ENCODE peak calls at places on chromosomes 12 and 14, in five cellular contexts. Q is IMR-90; C is transverse colon; S is CD4-positive, alpha-beta memory T cell; J is left lung. T is an unnamed sample.

GRCh38 chr14:99320105-99320572 is 48.1 kb upstream of the BCL11B start:
- DNase-seq in Q (peak; percentile 8), C (peak; percentile 67), S (peak; percentile 61), J (peak; percentile 88), T (peak; percentile 77)

GRCh38 chr12:8894986-8895385 is 19.3 kb upstream of the PHC1 start:
- DNase-seq in Q (no peak), C (no peak), S (no peak), J (no peak), T (no peak)

GRCh38 chr12:6635856-6636521 is at the start of gene LPAR5:
- DNase-seq in Q (no peak), C (peak; percentile 91), S (no peak), J (no peak), T (peak; percentile 74)

GRCh38 chr14:33986804-33987203 is 35.9 kb upstream of the EGLN3 start:
- DNase-seq in Q (peak; percentile 84), C (no peak), S (no peak), J (no peak), T (no peak)

GRCh38 chr12:3261782-3262359 is 184.7 kb downstream of the TSPAN9 start:
- DNase-seq in Q (peak; percentile 28), C (no peak), S (no peak), J (peak; percentile 34), T (no peak)

GRCh38 chr14:101076451-101077220 is 173.1 kb upstream of the RTL1 start:
- DNase-seq in Q (no peak), C (no peak), S (no peak), J (peak; percentile 53), T (peak; percentile 72)

GRCh38 chr12:1519642-1520041 is 74.7 kb downstream of the FBXL14 start:
- DNase-seq in Q (no peak), C (no peak), S (no peak), J (no peak), T (no peak)

GRCh38 chr12:11716794-11717532 is 67.5 kb downstream of the ETV6 start:
- DNase-seq in Q (peak; percentile 56), C (peak; percentile 38), S (no peak), J (no peak), T (no peak)

GRCh38 chr14:28142400-28143015 is 624.1 kb upstream of the FOXG1 start:
- DNase-seq in Q (no peak), C (no peak), S (no peak), J (no peak), T (no peak)

GRCh38 chr12:13686243-13686642 is 295.2 kb downstream of the GRIN2B start:
- DNase-seq in Q (no peak), C (no peak), S (no peak), J (no peak), T (no peak)
- H3K27ac ChIP-seq in Q (no peak overlapping the region), C (no peak overlapping the region), S (no peak overlapping the region), J (no peak overlapping the region), T (no peak overlapping the region)

GRCh38 chr12:130334399-130334798 is 3.3 kb upstream of the PIWIL1 start:
- DNase-seq in Q (no peak), C (no peak), S (no peak), J (no peak), T (no peak)
- H3K27me3 ChIP-seq in Q (no peaks in the 10 kb centered on the region), C (peaks cover 15% of the 10 kb centered on the region), S (no peaks in the 10 kb centered on the region), J (peaks cover 7% of the 10 kb centered on the region), T (no peaks in the 10 kb centered on the region)

DNA sequence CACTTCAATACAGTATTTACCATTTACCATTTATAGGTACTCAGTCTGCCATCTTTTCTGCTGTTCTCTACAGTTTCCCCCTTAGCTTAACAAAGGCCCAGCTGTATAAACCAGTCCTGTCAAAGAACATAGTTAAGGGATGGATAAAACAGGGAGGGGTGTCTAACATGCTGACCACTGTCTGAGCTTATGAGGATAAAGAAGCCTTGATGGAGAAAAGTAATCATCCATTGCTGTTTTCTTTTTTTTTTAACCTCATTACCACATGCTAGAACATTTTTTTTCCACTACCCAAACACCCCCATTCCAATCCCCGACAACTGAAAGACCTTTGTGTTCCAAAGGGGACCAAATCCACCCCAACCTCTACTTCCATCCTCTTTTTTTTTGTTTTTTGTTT is 39.9 kb downstream of the SOX5 start:
- DNase-seq in Q (no peak), C (no peak), S (no peak), J (no peak), T (no peak)
- H3K4me3 ChIP-seq in Q (no peak overlapping the region), C (no peak overlapping the region), S (no peak overlapping the region), J (no peak overlapping the region), T (no peak overlapping the region)

DNA sequence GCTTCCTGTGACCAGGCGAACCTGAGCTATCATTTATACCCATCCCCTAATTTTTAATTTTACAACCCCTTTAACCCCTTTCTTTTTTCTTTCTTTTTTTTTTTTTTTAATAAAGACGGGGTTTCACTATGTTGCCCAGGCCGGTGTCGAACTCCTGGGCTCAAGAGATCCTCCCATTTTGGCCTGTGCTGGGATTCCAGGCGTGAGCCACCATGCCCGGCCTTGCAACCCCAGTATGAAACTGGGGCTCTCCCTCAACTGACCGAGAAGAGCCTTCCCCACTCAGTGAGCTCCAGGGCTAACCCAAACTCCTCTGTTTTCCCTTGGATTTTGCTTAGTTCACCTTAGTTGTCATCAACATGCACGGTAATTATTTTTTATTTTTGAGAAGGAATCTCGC is 992 bp downstream of the CPSF2 start:
- DNase-seq in Q (no peak), C (no peak), S (no peak), J (no peak), T (no peak)
- H3K27ac ChIP-seq in Q (peak overlapping the region; percentile 98), C (peak overlapping the region; percentile 97), S (peak overlapping the region; percentile 88), J (peak overlapping the region; percentile 93), T (no peak overlapping the region)

GRCh38 chr12:54025507-54026393 is 2.5 kb upstream of the HOXC6 start:
- DNase-seq in Q (no peak), C (no peak), S (no peak), J (no peak), T (no peak)

GRCh38 chr12:54024581-54024980 is 3.7 kb upstream of the HOXC6 start:
- DNase-seq in Q (no peak), C (no peak), S (no peak), J (no peak), T (no peak)

GRCh38 chr12:54022960-54023884 is 5.0 kb upstream of the HOXC6 start:
- DNase-seq in Q (no peak), C (no peak), S (no peak), J (peak; percentile 3), T (no peak)

GRCh38 chr12:54021432-54022013 is 6.7 kb upstream of the HOXC6 start:
- DNase-seq in Q (no peak), C (no peak), S (no peak), J (peak; percentile 55), T (peak; percentile 32)

DNA sequence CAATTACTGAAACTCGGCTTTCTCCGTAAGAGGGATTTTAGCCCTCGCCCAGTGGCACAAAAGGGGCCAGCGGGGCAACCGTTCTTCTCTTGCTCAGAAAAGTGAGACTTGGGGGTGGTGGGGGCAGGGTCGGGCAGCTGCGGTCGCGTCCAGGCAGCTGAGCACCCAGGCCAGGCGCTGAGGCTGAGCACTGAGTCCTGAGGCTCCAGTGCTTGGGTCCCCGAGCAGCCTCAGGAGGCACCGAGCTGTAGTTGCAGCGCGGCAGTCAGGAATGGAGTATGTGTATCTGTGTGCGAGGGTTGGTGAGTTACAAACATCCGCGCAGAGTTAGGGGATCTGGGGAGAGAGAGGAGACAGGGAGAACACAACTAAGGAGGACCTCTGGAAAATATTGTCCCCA is 4.1 kb upstream of the HOXC6 start:
- DNase-seq in Q (no peak), C (no peak), S (no peak), J (no peak), T (no peak)
- H3K27me3 ChIP-seq in Q (peaks cover 87% of the 10 kb centered on the region), C (peaks cover 100% of the 10 kb centered on the region), S (peaks cover 57% of the 10 kb centered on the region), J (peaks cover 91% of the 10 kb centered on the region), T (no peaks in the 10 kb centered on the region)